ENCODE peak calls at places on chromosomes 7 and 10, in five cellular contexts. Y is A549; N is stimulated activated CD8-positive, alpha-beta memory T cell treated with anti-CD3 and anti-CD28 coated beads, Interleukin-2, amount 100 ng/mL, for 1 hour; K is left lung; Q is cerebellum. T is an unnamed sample.

GRCh38 chr7:1326511-1326785 is 93.8 kb downstream of the UNCX start:
- DNase-seq in Y (no peak), K (no peak), N (no peak), Q (no peak), T (no peak)

GRCh38 chr7:25359471-25360059 is 131.3 kb upstream of the NPVF start:
- DNase-seq in K (no peak), N (no peak), Q (peak), Y (peak), T (no peak)

GRCh38 chr7:69211739-69212138 is 386.5 kb upstream of the AUTS2 start:
- DNase-seq in Q (no peak), Y (peak), N (no peak), K (no peak), T (peak)

GRCh38 chr7:140342732-140343514 is 55.4 kb downstream of the SLC37A3 start:
- DNase-seq in N (no peak), Q (peak), Y (peak), K (peak), T (peak)

GRCh38 chr10:74947781-74948401 is 121.5 kb downstream of the KAT6B start:
- DNase-seq in K (no peak), Q (no peak), Y (no peak), N (no peak), T (no peak)

GRCh38 chr7:112070674-112071256 is 135.4 kb downstream of the DOCK4 start:
- DNase-seq in K (no peak), Q (no peak), Y (no peak), N (no peak), T (no peak)

GRCh38 chr10:129968020-129968861 is 4.2 kb upstream of the EBF3 start:
- DNase-seq in K (no peak), Q (no peak), Y (no peak), N (no peak), T (no peak)

GRCh38 chr7:15947749-15948148 is 261.3 kb upstream of the MEOX2 start:
- DNase-seq in Q (no peak), N (no peak), Y (no peak), K (no peak), T (no peak)

GRCh38 chr10:103739039-103739764 is 116.2 kb downstream of the SH3PXD2A start:
- DNase-seq in N (no peak), Y (no peak), Q (no peak), K (no peak), T (no peak)

GRCh38 chr10:74178042-74178791 is 27.2 kb downstream of the ADK start:
- DNase-seq in Y (no peak), N (no peak), Q (no peak), K (no peak), T (no peak)

GRCh38 chr10:34106356-34106885 is 708.7 kb downstream of the PARD3 start:
- DNase-seq in N (no peak), Y (no peak), K (no peak), Q (no peak), T (no peak)

GRCh38 chr10:36393800-36394199 is 731.6 kb upstream of the ANKRD30A start:
- DNase-seq in K (no peak), N (no peak), Q (no peak), Y (peak), T (no peak)

GRCh38 chr10:97211229-97211628 is 25.5 kb upstream of the SLIT1 start:
- DNase-seq in Y (no peak), Q (no peak), K (no peak), N (no peak), T (no peak)

GRCh38 chr7:138886501-138886917 is 88.5 kb upstream of the ATP6V0A4 start:
- DNase-seq in Q (peak), K (no peak), Y (peak), N (no peak), T (peak)

GRCh38 chr7:126635545-126635944 is 617.2 kb downstream of the GRM8 start:
- DNase-seq in Y (no peak), N (no peak), Q (no peak), K (no peak), T (no peak)

GRCh38 chr10:84310470-84310869 is 17.9 kb upstream of the CCSER2 start:
- DNase-seq in Q (no peak), N (no peak), Y (peak), K (no peak), T (no peak)